ENCODE peak calls at places on chromosomes 1 and 21, in four cellular contexts. One of them, this sample, is unnamed.

GRCh38 chr1:119646521-119647227 is 1.4 kb downstream of the ZNF697 start:
- DNase-seq in HFF-Myc: no peak
- DNase-seq in neural crest cell: no peak
- DNase-seq in dorsolateral prefrontal cortex: no peak
- DNase-seq in this sample: no peak

GRCh38 chr1:230350208-230350921 is 75.8 kb downstream of the PGBD5 start:
- DNase-seq in dorsolateral prefrontal cortex: no peak
- DNase-seq in HFF-Myc: no peak
- DNase-seq in neural crest cell: no peak
- DNase-seq in this sample: no peak

GRCh38 chr1:42925132-42925769 is 33.4 kb downstream of the SLC2A1 start:
- DNase-seq in dorsolateral prefrontal cortex: no peak
- DNase-seq in HFF-Myc: no peak
- DNase-seq in neural crest cell: no peak
- DNase-seq in this sample: no peak

GRCh38 chr1:85361106-85361505 is 84.7 kb upstream of the BCL10 start:
- DNase-seq in neural crest cell: no peak
- DNase-seq in dorsolateral prefrontal cortex: peak
- DNase-seq in HFF-Myc: no peak
- DNase-seq in this sample: no peak

GRCh38 chr1:3069491-3070303 is 694 bp downstream of the PRDM16 start:
- DNase-seq in neural crest cell: peak
- DNase-seq in dorsolateral prefrontal cortex: no peak
- DNase-seq in HFF-Myc: no peak
- DNase-seq in this sample: peak

GRCh38 chr21:26708223-26708800 is 135.2 kb upstream of the CYYR1 start:
- DNase-seq in neural crest cell: no peak
- DNase-seq in HFF-Myc: no peak
- DNase-seq in dorsolateral prefrontal cortex: no peak
- DNase-seq in this sample: no peak

GRCh38 chr1:161480381-161481035 is 24.7 kb upstream of the FCGR2A start:
- DNase-seq in HFF-Myc: no peak
- DNase-seq in neural crest cell: no peak
- DNase-seq in dorsolateral prefrontal cortex: no peak
- DNase-seq in this sample: no peak

GRCh38 chr1:80244366-80244765 is 1237.8 kb upstream of the ADGRL4 start:
- DNase-seq in neural crest cell: no peak
- DNase-seq in HFF-Myc: no peak
- DNase-seq in dorsolateral prefrontal cortex: no peak
- DNase-seq in this sample: no peak

GRCh38 chr1:156709743-156710489 is 4.5 kb upstream of the CRABP2 start:
- DNase-seq in HFF-Myc: no peak
- DNase-seq in dorsolateral prefrontal cortex: peak
- DNase-seq in neural crest cell: no peak
- DNase-seq in this sample: no peak

GRCh38 chr1:87176090-87176489 is 152.6 kb upstream of the LMO4 start:
- DNase-seq in neural crest cell: no peak
- DNase-seq in HFF-Myc: no peak
- DNase-seq in dorsolateral prefrontal cortex: no peak
- DNase-seq in this sample: no peak

GRCh38 chr1:117857434-117857833 is 72.0 kb downstream of the GDAP2 start:
- DNase-seq in dorsolateral prefrontal cortex: no peak
- DNase-seq in neural crest cell: no peak
- DNase-seq in HFF-Myc: peak
- DNase-seq in this sample: no peak

GRCh38 chr1:30373471-30374399 is 349.6 kb downstream of the MATN1 start:
- DNase-seq in dorsolateral prefrontal cortex: no peak
- DNase-seq in neural crest cell: no peak
- DNase-seq in HFF-Myc: no peak
- DNase-seq in this sample: peak

GRCh38 chr1:221309711-221310110 is 430.5 kb downstream of the HLX start:
- DNase-seq in HFF-Myc: no peak
- DNase-seq in dorsolateral prefrontal cortex: no peak
- DNase-seq in neural crest cell: no peak
- DNase-seq in this sample: no peak

DNA sequence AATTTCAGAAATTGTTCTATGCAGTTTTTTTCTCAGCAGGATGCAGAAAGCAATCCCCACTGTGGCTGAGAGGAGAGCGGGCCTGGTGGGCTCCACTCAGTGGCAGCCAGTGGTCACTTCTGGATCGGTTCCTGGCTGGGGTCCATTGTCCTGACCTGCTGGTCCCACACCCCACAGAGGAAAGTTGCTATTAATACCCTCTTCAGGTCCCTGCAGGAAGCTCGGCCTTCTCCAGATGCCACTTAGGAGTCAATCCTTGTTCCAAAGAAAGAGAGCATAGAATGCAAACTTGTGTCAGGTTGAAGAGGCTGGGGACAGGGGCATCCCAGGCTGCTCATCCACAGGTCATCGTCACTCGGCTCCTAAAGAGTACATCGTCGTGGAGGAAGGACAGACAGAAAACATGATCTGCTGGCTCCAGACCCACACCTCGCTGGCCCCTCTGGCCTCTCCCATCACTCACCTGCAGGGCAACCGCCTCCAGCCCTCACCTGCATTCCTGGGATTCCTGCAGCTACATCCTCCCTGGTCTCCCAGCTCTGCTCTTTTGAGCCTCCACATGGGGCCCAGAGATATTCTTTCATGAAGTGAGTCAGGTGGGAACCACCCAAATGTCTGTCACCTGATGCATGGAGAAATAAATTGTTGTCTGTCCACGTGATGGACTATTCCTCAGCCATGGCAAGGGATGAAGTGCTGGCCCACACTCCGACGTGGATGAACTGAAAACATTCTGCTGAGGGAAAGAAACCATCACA is 152.9 kb downstream of the PSMG1 start:
- DNase-seq in HFF-Myc: no peak
- DNase-seq in neural crest cell: no peak
- DNase-seq in dorsolateral prefrontal cortex: no peak
- DNase-seq in this sample: no peak
- TF ChIP-seq CTCF in HFF-Myc: no peak
- TF ChIP-seq CTCF in neural crest cell: no peak
- TF ChIP-seq CTCF in dorsolateral prefrontal cortex: no peak
- TF ChIP-seq CTCF in this sample: no peak

GRCh38 chr1:6180215-6180577 is at the start of gene CHD5:
- DNase-seq in dorsolateral prefrontal cortex: peak
- DNase-seq in HFF-Myc: no peak
- DNase-seq in neural crest cell: no peak
- DNase-seq in this sample: no peak
- TF ChIP-seq CTCF in dorsolateral prefrontal cortex: no peak
- TF ChIP-seq CTCF in HFF-Myc: no peak
- TF ChIP-seq CTCF in neural crest cell: peak
- TF ChIP-seq CTCF in this sample: no peak

DNA sequence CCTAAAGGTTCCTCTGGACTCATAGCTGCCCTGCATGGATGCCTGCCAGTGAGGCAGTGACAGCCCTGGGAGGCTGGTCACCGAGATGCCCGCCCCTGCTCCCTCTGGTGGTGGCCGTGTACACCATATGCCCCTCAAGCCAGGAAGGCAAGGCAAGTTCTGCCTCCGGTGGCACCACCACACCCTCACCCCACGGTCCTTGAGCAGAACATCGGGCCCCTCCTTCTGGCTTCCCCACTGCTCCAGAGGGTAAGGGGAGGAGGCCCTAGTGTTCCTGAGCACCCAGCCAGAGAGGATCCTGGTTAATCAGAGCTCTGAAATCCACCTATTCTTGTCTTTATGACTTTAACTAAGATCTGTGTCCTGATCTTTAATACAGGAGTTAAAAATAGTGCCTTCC is 1.6 kb upstream of the S100A14 start:
- DNase-seq in HFF-Myc: no peak
- DNase-seq in neural crest cell: peak
- DNase-seq in dorsolateral prefrontal cortex: no peak
- DNase-seq in this sample: no peak
- TF ChIP-seq CTCF in HFF-Myc: peak
- TF ChIP-seq CTCF in neural crest cell: peak
- TF ChIP-seq CTCF in dorsolateral prefrontal cortex: peak
- TF ChIP-seq CTCF in this sample: no peak

GRCh38 chr21:18384771-18385170 is 18.8 kb downstream of the TMPRSS15 start:
- DNase-seq in dorsolateral prefrontal cortex: no peak
- DNase-seq in HFF-Myc: no peak
- DNase-seq in neural crest cell: no peak
- DNase-seq in this sample: no peak
- TF ChIP-seq CTCF in dorsolateral prefrontal cortex: peak
- TF ChIP-seq CTCF in HFF-Myc: peak
- TF ChIP-seq CTCF in neural crest cell: peak
- TF ChIP-seq CTCF in this sample: peak

GRCh38 chr21:24023936-24024335 is 1583.3 kb downstream of the MRPL39 start:
- DNase-seq in neural crest cell: no peak
- DNase-seq in dorsolateral prefrontal cortex: no peak
- DNase-seq in HFF-Myc: no peak
- DNase-seq in this sample: no peak

GRCh38 chr21:24023402-24023801 is 1583.9 kb downstream of the MRPL39 start:
- DNase-seq in dorsolateral prefrontal cortex: no peak
- DNase-seq in neural crest cell: no peak
- DNase-seq in HFF-Myc: no peak
- DNase-seq in this sample: no peak

GRCh38 chr21:24025101-24025500 is 1582.2 kb downstream of the MRPL39 start:
- DNase-seq in HFF-Myc: no peak
- DNase-seq in neural crest cell: no peak
- DNase-seq in dorsolateral prefrontal cortex: no peak
- DNase-seq in this sample: no peak
- TF ChIP-seq CTCF in HFF-Myc: no peak
- TF ChIP-seq CTCF in neural crest cell: no peak
- TF ChIP-seq CTCF in dorsolateral prefrontal cortex: no peak
- TF ChIP-seq CTCF in this sample: no peak

GRCh38 chr1:181485276-181486097 is 2.2 kb downstream of the CACNA1E start:
- DNase-seq in dorsolateral prefrontal cortex: peak
- DNase-seq in neural crest cell: peak
- DNase-seq in HFF-Myc: no peak
- DNase-seq in this sample: peak
- TF ChIP-seq CTCF in dorsolateral prefrontal cortex: no peak
- TF ChIP-seq CTCF in neural crest cell: no peak
- TF ChIP-seq CTCF in HFF-Myc: no peak
- TF ChIP-seq CTCF in this sample: no peak

DNA sequence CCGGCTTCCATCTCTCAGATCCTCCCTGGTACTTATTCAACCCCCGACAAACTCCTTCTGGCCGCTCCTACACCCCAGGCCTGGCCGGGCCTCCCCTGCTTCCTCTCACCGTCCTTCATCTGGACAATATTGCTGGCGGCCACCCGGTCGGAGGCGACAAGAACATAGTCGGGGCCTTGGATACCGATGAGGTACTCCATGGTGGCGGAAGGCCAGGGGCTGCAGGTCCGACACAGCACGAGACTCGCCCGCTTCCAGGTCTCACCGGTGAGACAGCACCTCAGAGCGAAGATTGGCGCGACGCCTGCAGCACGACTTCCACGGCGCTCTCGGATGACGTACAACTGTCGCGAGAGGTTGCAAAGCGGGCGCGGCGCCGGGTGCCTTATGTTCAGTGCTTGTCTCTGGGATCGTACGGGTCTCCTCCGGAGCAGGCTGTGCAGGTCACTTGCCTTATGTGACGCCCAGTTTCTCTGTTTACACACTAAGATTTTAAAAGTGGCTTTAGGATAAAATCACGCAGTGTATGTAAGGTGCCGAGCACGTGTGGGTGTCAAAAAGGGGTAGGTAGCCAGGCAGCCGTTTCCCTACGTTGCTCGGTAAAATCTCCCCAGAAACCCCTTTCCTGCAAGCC is at the start of gene PSMB2:
- DNase-seq in dorsolateral prefrontal cortex: peak
- DNase-seq in neural crest cell: peak
- DNase-seq in HFF-Myc: peak
- DNase-seq in this sample: peak
- TF ChIP-seq CTCF in dorsolateral prefrontal cortex: peak
- TF ChIP-seq CTCF in neural crest cell: no peak
- TF ChIP-seq CTCF in HFF-Myc: no peak
- TF ChIP-seq CTCF in this sample: no peak

DNA sequence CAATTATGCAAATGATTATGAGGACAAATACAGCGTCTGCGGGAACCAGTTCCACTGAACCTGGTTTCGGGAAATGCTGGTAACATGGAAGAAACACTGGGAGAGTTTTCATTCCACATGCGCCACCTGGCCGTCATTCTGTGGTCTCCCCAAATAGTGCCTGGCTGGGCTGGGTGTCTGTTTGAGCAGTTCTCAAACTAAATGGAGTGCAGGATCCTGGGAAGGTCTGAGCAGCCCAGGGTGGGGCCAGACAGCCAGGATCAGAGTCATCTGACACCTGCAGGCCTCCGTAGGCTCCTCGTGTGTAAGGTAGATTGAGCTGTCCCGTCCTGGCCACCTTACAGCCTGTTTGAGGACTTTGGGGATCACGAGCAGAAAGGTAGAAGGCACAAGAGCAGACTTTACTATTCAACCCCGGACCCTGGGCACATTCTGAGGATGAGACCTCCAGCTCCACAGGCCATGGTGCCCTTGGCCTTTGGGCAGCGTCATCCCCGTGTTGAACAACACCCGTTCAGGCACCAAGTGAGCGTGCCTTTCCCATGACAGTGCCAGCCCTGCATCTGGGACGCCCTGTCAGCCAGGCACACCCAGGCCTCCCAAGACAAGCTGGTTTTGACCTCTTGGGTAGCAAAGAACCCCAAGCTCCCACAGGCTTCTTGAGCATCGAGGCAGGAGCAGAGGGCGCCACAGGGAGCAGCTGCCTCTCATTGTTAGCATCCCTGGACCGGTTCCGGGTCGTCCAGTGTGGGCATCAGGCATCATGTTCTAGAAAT is 101.9 kb downstream of the PRDM2 start:
- DNase-seq in dorsolateral prefrontal cortex: no peak
- DNase-seq in neural crest cell: no peak
- DNase-seq in HFF-Myc: no peak
- DNase-seq in this sample: no peak
- TF ChIP-seq CTCF in dorsolateral prefrontal cortex: no peak
- TF ChIP-seq CTCF in neural crest cell: no peak
- TF ChIP-seq CTCF in HFF-Myc: no peak
- TF ChIP-seq CTCF in this sample: no peak

GRCh38 chr1:153799016-153799415 is 23.8 kb downstream of the SLC27A3 start:
- DNase-seq in HFF-Myc: no peak
- DNase-seq in neural crest cell: no peak
- DNase-seq in dorsolateral prefrontal cortex: no peak
- DNase-seq in this sample: no peak

GRCh38 chr1:153796786-153797659 is 21.8 kb downstream of the SLC27A3 start:
- DNase-seq in neural crest cell: peak
- DNase-seq in dorsolateral prefrontal cortex: peak
- DNase-seq in HFF-Myc: no peak
- DNase-seq in this sample: peak

GRCh38 chr1:153799566-153800465 is 24.6 kb downstream of the SLC27A3 start:
- DNase-seq in dorsolateral prefrontal cortex: no peak
- DNase-seq in HFF-Myc: no peak
- DNase-seq in neural crest cell: no peak
- DNase-seq in this sample: no peak

GRCh38 chr1:153800516-153800915 is 25.3 kb downstream of the SLC27A3 start:
- DNase-seq in neural crest cell: no peak
- DNase-seq in dorsolateral prefrontal cortex: no peak
- DNase-seq in HFF-Myc: no peak
- DNase-seq in this sample: no peak

GRCh38 chr1:153798468-153798780 is 23.2 kb downstream of the SLC27A3 start:
- DNase-seq in neural crest cell: no peak
- DNase-seq in dorsolateral prefrontal cortex: no peak
- DNase-seq in HFF-Myc: no peak
- DNase-seq in this sample: no peak
- TF ChIP-seq CTCF in neural crest cell: no peak
- TF ChIP-seq CTCF in dorsolateral prefrontal cortex: no peak
- TF ChIP-seq CTCF in HFF-Myc: no peak
- TF ChIP-seq CTCF in this sample: no peak

GRCh38 chr1:64856564-64856963 is 109.8 kb downstream of the JAK1 start:
- DNase-seq in dorsolateral prefrontal cortex: no peak
- DNase-seq in HFF-Myc: no peak
- DNase-seq in neural crest cell: no peak
- DNase-seq in this sample: no peak
- TF ChIP-seq CTCF in dorsolateral prefrontal cortex: no peak
- TF ChIP-seq CTCF in HFF-Myc: no peak
- TF ChIP-seq CTCF in neural crest cell: no peak
- TF ChIP-seq CTCF in this sample: no peak

This sample was measured in mesothelial cell of epicardium.